ENCODE peak calls at places on chromosomes 6 and 20, in four cellular contexts. One of them, this sample, is unnamed.

GRCh38 chr20:63690898-63691710 is 5.3 kb upstream of the TNFRSF6B start:
- DNase-seq in hepatocyte: no peak
- DNase-seq in body of pancreas: no peak
- DNase-seq in brain microvascular endothelial cell: no peak
- DNase-seq in this sample: no peak

GRCh38 chr20:61439251-61439650 is 187.2 kb downstream of the CDH4 start:
- DNase-seq in brain microvascular endothelial cell: no peak
- DNase-seq in hepatocyte: no peak
- DNase-seq in body of pancreas: no peak
- DNase-seq in this sample: no peak

GRCh38 chr6:166826264-166826663 is 130.1 kb downstream of the RNASET2 start:
- DNase-seq in brain microvascular endothelial cell: no peak
- DNase-seq in hepatocyte: no peak
- DNase-seq in body of pancreas: no peak
- DNase-seq in this sample: no peak

GRCh38 chr20:63580796-63581461 is 6.9 kb upstream of the HELZ2 start:
- DNase-seq in body of pancreas: peak
- DNase-seq in hepatocyte: peak
- DNase-seq in brain microvascular endothelial cell: peak
- DNase-seq in this sample: no peak

GRCh38 chr6:143368426-143368825 is 82.1 kb downstream of the ADAT2 start:
- DNase-seq in body of pancreas: no peak
- DNase-seq in hepatocyte: no peak
- DNase-seq in brain microvascular endothelial cell: peak
- DNase-seq in this sample: no peak

GRCh38 chr6:33781105-33781975 is 7.6 kb downstream of the LEMD2 start:
- DNase-seq in hepatocyte: no peak
- DNase-seq in brain microvascular endothelial cell: peak
- DNase-seq in body of pancreas: no peak
- DNase-seq in this sample: no peak

GRCh38 chr6:15232836-15233510 is 12.9 kb upstream of the JARID2 start:
- DNase-seq in body of pancreas: no peak
- DNase-seq in brain microvascular endothelial cell: no peak
- DNase-seq in hepatocyte: no peak
- DNase-seq in this sample: no peak

GRCh38 chr6:152316024-152316423 is 321.1 kb downstream of the SYNE1 start:
- DNase-seq in body of pancreas: no peak
- DNase-seq in hepatocyte: no peak
- DNase-seq in brain microvascular endothelial cell: peak
- DNase-seq in this sample: no peak

GRCh38 chr6:135270676-135271536 is 89.8 kb downstream of the MYB start:
- DNase-seq in brain microvascular endothelial cell: no peak
- DNase-seq in body of pancreas: peak
- DNase-seq in hepatocyte: peak
- DNase-seq in this sample: no peak

GRCh38 chr6:17057322-17057721 is 44.5 kb upstream of the STMND1 start:
- DNase-seq in hepatocyte: no peak
- DNase-seq in brain microvascular endothelial cell: no peak
- DNase-seq in body of pancreas: no peak
- DNase-seq in this sample: no peak

GRCh38 chr6:40999498-41000070 is 39.4 kb downstream of the UNC5CL start:
- DNase-seq in hepatocyte: peak
- DNase-seq in brain microvascular endothelial cell: no peak
- DNase-seq in body of pancreas: peak
- DNase-seq in this sample: no peak

GRCh38 chr20:58008866-58009265 is 219.6 kb downstream of the ANKRD60 start:
- DNase-seq in body of pancreas: no peak
- DNase-seq in brain microvascular endothelial cell: no peak
- DNase-seq in hepatocyte: no peak
- DNase-seq in this sample: no peak

GRCh38 chr6:26270903-26271639 is 93.9 kb upstream of the BTN3A2 start:
- DNase-seq in hepatocyte: peak
- DNase-seq in body of pancreas: peak
- DNase-seq in brain microvascular endothelial cell: peak
- DNase-seq in this sample: peak

GRCh38 chr6:22913612-22914011 is 344.2 kb downstream of the HDGFL1 start:
- DNase-seq in body of pancreas: no peak
- DNase-seq in brain microvascular endothelial cell: no peak
- DNase-seq in hepatocyte: no peak
- DNase-seq in this sample: no peak

GRCh38 chr20:23141450-23142161 is 55.5 kb upstream of the CD93 start:
- DNase-seq in hepatocyte: no peak
- DNase-seq in brain microvascular endothelial cell: no peak
- DNase-seq in body of pancreas: no peak
- DNase-seq in this sample: no peak

GRCh38 chr6:65398851-65399250 is 308.2 kb downstream of the EYS start:
- DNase-seq in body of pancreas: no peak
- DNase-seq in hepatocyte: no peak
- DNase-seq in brain microvascular endothelial cell: no peak
- DNase-seq in this sample: no peak

GRCh38 chr6:140774080-140774505 is 1358.6 kb upstream of the GJE1 start:
- DNase-seq in body of pancreas: no peak
- DNase-seq in brain microvascular endothelial cell: peak
- DNase-seq in hepatocyte: peak
- DNase-seq in this sample: no peak

GRCh38 chr6:43916924-43917877 is 147.2 kb downstream of the VEGFA start:
- DNase-seq in body of pancreas: peak
- DNase-seq in brain microvascular endothelial cell: no peak
- DNase-seq in hepatocyte: peak
- DNase-seq in this sample: no peak

GRCh38 chr6:147366290-147366689 is 142.2 kb upstream of the SAMD5 start:
- DNase-seq in body of pancreas: no peak
- DNase-seq in hepatocyte: no peak
- DNase-seq in brain microvascular endothelial cell: no peak
- DNase-seq in this sample: no peak

GRCh38 chr6:1396952-1397868 is 7.8 kb downstream of the FOXF2 start:
- DNase-seq in brain microvascular endothelial cell: peak
- DNase-seq in hepatocyte: peak
- DNase-seq in body of pancreas: peak
- DNase-seq in this sample: peak

GRCh38 chr6:37259191-37259590 is 1.2 kb upstream of the TMEM217 start:
- DNase-seq in brain microvascular endothelial cell: no peak
- DNase-seq in body of pancreas: no peak
- DNase-seq in hepatocyte: no peak
- DNase-seq in this sample: no peak

GRCh38 chr20:49699200-49699992 is 14.3 kb downstream of the B4GALT5 start:
- DNase-seq in hepatocyte: peak
- DNase-seq in body of pancreas: no peak
- DNase-seq in brain microvascular endothelial cell: peak
- DNase-seq in this sample: no peak

GRCh38 chr6:337782-338464 is 45.6 kb downstream of the DUSP22 start:
- DNase-seq in hepatocyte: no peak
- DNase-seq in brain microvascular endothelial cell: no peak
- DNase-seq in body of pancreas: no peak
- DNase-seq in this sample: no peak

GRCh38 chr20:24194133-24194532 is 205.6 kb upstream of the GGTLC1 start:
- DNase-seq in body of pancreas: no peak
- DNase-seq in hepatocyte: peak
- DNase-seq in brain microvascular endothelial cell: no peak
- DNase-seq in this sample: no peak

GRCh38 chr6:160510199-160510598 is 153.9 kb downstream of the LPA start:
- DNase-seq in hepatocyte: no peak
- DNase-seq in brain microvascular endothelial cell: peak
- DNase-seq in body of pancreas: no peak
- DNase-seq in this sample: no peak

GRCh38 chr6:139778688-139779087 is 404.2 kb upstream of the CITED2 start:
- DNase-seq in hepatocyte: no peak
- DNase-seq in brain microvascular endothelial cell: peak
- DNase-seq in body of pancreas: no peak
- DNase-seq in this sample: no peak

GRCh38 chr6:97626586-97627441 is 343.8 kb upstream of the MMS22L start:
- DNase-seq in body of pancreas: no peak
- DNase-seq in brain microvascular endothelial cell: peak
- DNase-seq in hepatocyte: peak
- DNase-seq in this sample: peak

GRCh38 chr6:16398587-16398986 is 160.2 kb downstream of the GMPR start:
- DNase-seq in body of pancreas: no peak
- DNase-seq in hepatocyte: no peak
- DNase-seq in brain microvascular endothelial cell: peak
- DNase-seq in this sample: no peak

GRCh38 chr6:44569931-44570385 is 182.5 kb downstream of the CDC5L start:
- DNase-seq in body of pancreas: no peak
- DNase-seq in brain microvascular endothelial cell: no peak
- DNase-seq in hepatocyte: no peak
- DNase-seq in this sample: no peak

DNA sequence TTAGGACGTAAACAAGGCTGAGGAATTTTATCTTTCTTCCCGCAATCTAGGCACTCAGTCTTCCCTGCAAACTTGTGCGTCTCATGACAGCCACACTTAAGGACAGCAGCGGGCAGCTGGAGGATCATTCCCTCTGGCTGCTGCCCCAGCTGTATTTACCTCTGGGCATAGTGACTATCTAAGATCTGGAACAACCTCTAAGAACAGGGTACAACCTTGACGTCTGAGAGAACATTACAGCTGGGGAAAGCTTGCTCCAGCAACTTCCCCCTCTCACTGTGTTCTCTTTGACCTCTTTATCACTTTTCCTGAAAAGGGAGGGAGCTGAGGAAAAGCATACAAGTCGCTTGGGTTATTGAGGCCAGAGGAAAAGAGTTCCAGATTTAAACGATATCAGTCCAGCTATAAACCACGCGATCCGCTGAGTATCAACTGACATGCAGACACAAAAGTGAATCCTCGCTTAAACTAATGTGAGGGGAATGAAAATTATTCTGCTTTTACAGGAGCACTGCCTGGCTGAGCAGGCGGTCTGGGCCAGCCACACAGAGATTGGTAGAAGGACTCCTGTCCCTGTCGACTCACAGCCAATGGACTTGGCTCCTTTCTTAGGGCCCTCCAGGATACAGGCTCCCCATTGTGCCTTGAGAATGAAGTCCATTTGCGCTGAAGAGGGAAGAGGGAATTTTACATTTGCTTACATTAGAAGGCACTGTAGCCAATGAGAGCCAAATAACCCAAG is 153.3 kb downstream of the QRSL1 start:
- DNase-seq in hepatocyte: no peak
- DNase-seq in brain microvascular endothelial cell: no peak
- DNase-seq in body of pancreas: peak
- DNase-seq in this sample: no peak
- H3K27ac ChIP-seq in hepatocyte: peak
- H3K27ac ChIP-seq in brain microvascular endothelial cell: no peak
- H3K27ac ChIP-seq in body of pancreas: peak
- H3K27ac ChIP-seq in this sample: no peak

GRCh38 chr6:149480502-149481280 is 4.1 kb downstream of the ZC3H12D start:
- DNase-seq in brain microvascular endothelial cell: no peak
- DNase-seq in hepatocyte: no peak
- DNase-seq in body of pancreas: no peak
- DNase-seq in this sample: no peak
- H3K27ac ChIP-seq in brain microvascular endothelial cell: no peak
- H3K27ac ChIP-seq in hepatocyte: no peak
- H3K27ac ChIP-seq in body of pancreas: no peak
- H3K27ac ChIP-seq in this sample: peak

GRCh38 chr20:13243826-13244376 is 22.8 kb downstream of the ISM1 start:
- DNase-seq in brain microvascular endothelial cell: peak
- DNase-seq in body of pancreas: no peak
- DNase-seq in hepatocyte: peak
- DNase-seq in this sample: no peak
- H3K27ac ChIP-seq in brain microvascular endothelial cell: no peak
- H3K27ac ChIP-seq in body of pancreas: no peak
- H3K27ac ChIP-seq in hepatocyte: no peak
- H3K27ac ChIP-seq in this sample: no peak

GRCh38 chr20:43746344-43747137 is 19.7 kb upstream of the GTSF1L start:
- DNase-seq in hepatocyte: no peak
- DNase-seq in brain microvascular endothelial cell: no peak
- DNase-seq in body of pancreas: no peak
- DNase-seq in this sample: no peak
- H3K27ac ChIP-seq in hepatocyte: no peak
- H3K27ac ChIP-seq in brain microvascular endothelial cell: no peak
- H3K27ac ChIP-seq in body of pancreas: no peak
- H3K27ac ChIP-seq in this sample: no peak

GRCh38 chr6:157763129-157763893 is 59.7 kb upstream of the SNX9 start:
- DNase-seq in hepatocyte: peak
- DNase-seq in body of pancreas: peak
- DNase-seq in brain microvascular endothelial cell: peak
- DNase-seq in this sample: no peak
- H3K27ac ChIP-seq in hepatocyte: peak
- H3K27ac ChIP-seq in body of pancreas: peak
- H3K27ac ChIP-seq in brain microvascular endothelial cell: peak
- H3K27ac ChIP-seq in this sample: peak